ENCODE peak calls at places on chromosomes 5 and 9, in six cellular contexts. I is substantia nigra; H is activated naive CD8-positive, alpha-beta T cell treated with anti-CD3 and anti-CD28 coated beads, Interleukin-2, amount 50 U/mL, for 24 hours; C is CD8-positive, alpha-beta memory T cell; T is Calu3; K is pancreas. G is an unnamed sample.

GRCh38 chr5:138177936-138178515 is 404 bp downstream of the BRD8 start:
- DNase-seq in I (peak), H (peak), C (peak), T (peak), K (peak), G (peak)

GRCh38 chr5:137114529-137114928 is 384.6 kb downstream of the SPOCK1 start:
- DNase-seq in I (no peak), H (no peak), C (no peak), T (no peak), K (no peak), G (no peak)

GRCh38 chr9:91160181-91160580 is 201.5 kb downstream of the AUH start:
- DNase-seq in I (no peak), H (no peak), C (no peak), T (no peak), K (no peak), G (no peak)

GRCh38 chr5:132677191-132677590 is 3.4 kb downstream of the IL4 start:
- DNase-seq in I (no peak), H (no peak), C (no peak), T (peak), K (no peak), G (peak)

GRCh38 chr5:132234684-132235062 is 7.0 kb upstream of the P4HA2 start:
- DNase-seq in I (no peak), H (no peak), C (no peak), T (no peak), K (no peak), G (no peak)

GRCh38 chr9:91192379-91192775 is 169.3 kb downstream of the AUH start:
- DNase-seq in I (no peak), H (no peak), C (no peak), T (no peak), K (peak), G (no peak)

GRCh38 chr5:142014911-142015584 is 2.2 kb upstream of the GNPDA1 start:
- DNase-seq in I (no peak), H (peak), C (peak), T (peak), K (peak), G (no peak)

GRCh38 chr5:14925326-14925725 is 53.7 kb upstream of the ANKH start:
- DNase-seq in I (no peak), H (no peak), C (no peak), T (no peak), K (no peak), G (no peak)

GRCh38 chr9:124212381-124213050 is 45.2 kb upstream of the NEK6 start:
- DNase-seq in I (no peak), H (no peak), C (no peak), T (no peak), K (no peak), G (peak)

GRCh38 chr5:132854301-132854700 is 12.0 kb downstream of the GDF9 start:
- DNase-seq in I (no peak), H (no peak), C (no peak), T (no peak), K (no peak), G (no peak)

GRCh38 chr5:19713740-19714139 is 274.3 kb downstream of the CDH18 start:
- DNase-seq in I (no peak), H (no peak), C (no peak), T (no peak), K (no peak), G (no peak)

GRCh38 chr5:164360589-164360988 is 855.2 kb downstream of the MAT2B start:
- DNase-seq in I (no peak), H (no peak), C (no peak), T (no peak), K (no peak), G (no peak)

GRCh38 chr9:99622679-99623078 is 199.0 kb upstream of the NR4A3 start:
- DNase-seq in I (no peak), H (no peak), C (no peak), T (no peak), K (no peak), G (no peak)

GRCh38 chr9:92642599-92642998 is 27.3 kb downstream of the IPPK start:
- DNase-seq in I (no peak), H (no peak), C (no peak), T (no peak), K (no peak), G (peak)

GRCh38 chr5:50929174-50929573 is 262.7 kb downstream of the PARP8 start:
- DNase-seq in I (no peak), H (no peak), C (no peak), T (no peak), K (no peak), G (no peak)

GRCh38 chr9:129235041-129235930 is 57.2 kb upstream of the IER5L start:
- DNase-seq in I (no peak), H (no peak), C (no peak), T (no peak), K (no peak), G (no peak)

GRCh38 chr9:20043035-20043434 is 254.2 kb upstream of the SLC24A2 start:
- DNase-seq in I (no peak), H (no peak), C (peak), T (no peak), K (no peak), G (no peak)

GRCh38 chr9:17134396-17134842 is 421 bp upstream of the CNTLN start:
- DNase-seq in I (no peak), H (no peak), C (no peak), T (no peak), K (no peak), G (no peak)

GRCh38 chr9:8338742-8339425 is 539.3 kb upstream of the DMAC1 start:
- DNase-seq in I (no peak), H (no peak), C (no peak), T (no peak), K (no peak), G (no peak)

GRCh38 chr5:10756539-10756938 is 4.5 kb downstream of the DAP start:
- DNase-seq in I (no peak), H (no peak), C (no peak), T (no peak), K (no peak), G (no peak)

GRCh38 chr9:14942037-14942436 is 31.8 kb upstream of the FREM1 start:
- DNase-seq in I (no peak), H (no peak), C (no peak), T (no peak), K (no peak), G (no peak)

GRCh38 chr9:13750061-13750460 is 470.6 kb upstream of the MPDZ start:
- DNase-seq in I (no peak), H (no peak), C (no peak), T (no peak), K (no peak), G (no peak)

GRCh38 chr5:2805080-2805479 is 53.6 kb upstream of the IRX2 start:
- DNase-seq in I (no peak), H (no peak), C (no peak), T (no peak), K (no peak), G (peak)

GRCh38 chr5:66312291-66312690 is 168.2 kb downstream of the SREK1 start:
- DNase-seq in I (no peak), H (no peak), C (no peak), T (no peak), K (no peak), G (no peak)